ENCODE peak calls at places on chromosomes 3 and 15, in nine cellular contexts. H, G, Q, A, W, S, C, F and K are unnamed samples.

GRCh38 chr15:38354321-38354929 is 99.5 kb upstream of the FAM98B start:
- DNase-seq in H (peak), G (peak), Q (no peak), A (peak), W (peak), S (no peak), C (peak), F (peak), K (no peak)

GRCh38 chr3:45612138-45612537 is 17.6 kb downstream of the LIMD1 start:
- DNase-seq in H (no peak), G (no peak), Q (no peak), A (no peak), W (no peak), S (no peak), C (no peak), F (no peak), K (no peak)

GRCh38 chr3:124833710-124834332 is 53.3 kb downstream of the ITGB5 start:
- DNase-seq in H (no peak), G (no peak), Q (no peak), A (no peak), W (no peak), S (no peak), C (no peak), F (no peak), K (no peak)

GRCh38 chr15:101023501-101024110 is 104.4 kb downstream of the LRRK1 start:
- DNase-seq in H (no peak), G (no peak), Q (no peak), A (no peak), W (peak), S (peak), C (no peak), F (no peak), K (no peak)

GRCh38 chr15:41438206-41438605 is 21.3 kb downstream of the RTF1 start:
- DNase-seq in H (no peak), G (peak), Q (no peak), A (no peak), W (no peak), S (no peak), C (peak), F (peak), K (no peak)

GRCh38 chr3:14649466-14649865 is 2.1 kb upstream of the CCDC174 start:
- DNase-seq in H (no peak), G (no peak), Q (no peak), A (no peak), W (no peak), S (no peak), C (no peak), F (no peak), K (no peak)

GRCh38 chr3:19146685-19147650 is 1.3 kb upstream of the KCNH8 start:
- DNase-seq in H (peak), G (peak), Q (peak), A (peak), W (peak), S (peak), C (peak), F (peak), K (peak)

GRCh38 chr3:2099028-2099671 is 484 bp downstream of the CNTN4 start:
- DNase-seq in H (peak), G (no peak), Q (no peak), A (no peak), W (peak), S (no peak), C (no peak), F (no peak), K (no peak)

GRCh38 chr15:63668601-63669000 is 71.4 kb downstream of the FBXL22 start:
- DNase-seq in H (no peak), G (no peak), Q (no peak), A (no peak), W (no peak), S (no peak), C (no peak), F (no peak), K (no peak)

GRCh38 chr3:42701371-42702065 is 1.1 kb downstream of the HHATL start:
- DNase-seq in H (peak), G (peak), Q (peak), A (no peak), W (peak), S (peak), C (no peak), F (no peak), K (no peak)

GRCh38 chr3:147943265-147943945 is 534.2 kb downstream of the ZIC1 start:
- DNase-seq in H (no peak), G (no peak), Q (no peak), A (peak), W (no peak), S (no peak), C (peak), F (no peak), K (no peak)

GRCh38 chr3:155391104-155391503 is 97.6 kb upstream of the STRIT1 start:
- DNase-seq in H (no peak), G (no peak), Q (no peak), A (no peak), W (no peak), S (no peak), C (peak), F (no peak), K (no peak)

GRCh38 chr3:108096506-108097325 is 5.9 kb upstream of the CD47 start:
- DNase-seq in H (no peak), G (no peak), Q (no peak), A (no peak), W (no peak), S (no peak), C (no peak), F (no peak), K (no peak)
- H3K4me3 ChIP-seq in H (no peak), G (no peak), Q (no peak), A (no peak), W (no peak), S (no peak), C (no peak), F (no peak), K (no peak)

DNA sequence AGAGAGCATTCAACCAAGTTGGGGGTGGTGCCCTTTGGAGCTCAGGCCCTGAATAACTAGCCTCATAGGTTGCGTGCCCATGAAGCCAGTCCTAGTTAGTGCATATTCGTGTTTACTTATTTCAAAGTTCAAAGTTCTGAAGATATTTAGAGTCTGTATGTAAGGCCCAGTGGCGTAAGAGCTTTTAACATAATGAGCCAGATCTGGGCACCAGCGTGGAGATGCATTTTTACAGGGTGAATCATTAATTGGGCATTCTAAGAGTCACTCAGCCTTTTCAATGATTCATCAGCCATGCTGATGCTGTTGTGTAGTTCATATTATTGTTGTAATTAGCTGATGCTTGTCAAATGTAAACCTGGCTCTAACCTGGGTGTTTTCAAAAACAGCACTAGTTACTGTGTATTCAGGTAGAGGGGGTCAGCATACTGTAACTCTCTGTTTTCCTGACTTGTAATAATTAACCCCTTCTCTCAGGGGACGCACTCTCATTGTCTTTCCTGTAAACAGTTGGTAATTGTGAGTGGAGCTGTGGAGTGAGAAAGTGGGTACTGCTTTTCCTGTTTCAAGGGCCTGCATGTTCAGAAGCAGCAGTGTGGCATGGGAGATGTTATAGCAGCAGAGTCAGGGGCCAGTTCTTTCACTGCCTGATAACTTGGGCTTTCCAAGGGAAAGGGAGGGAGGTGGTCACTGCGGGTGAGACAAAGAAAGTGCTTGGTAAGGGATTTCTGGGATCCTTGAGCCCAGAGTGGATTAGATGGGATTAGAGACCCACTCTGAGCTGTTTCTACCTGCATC is 104.9 kb downstream of the RPLP1 start:
- DNase-seq in H (peak), G (no peak), Q (no peak), A (peak), W (peak), S (no peak), C (peak), F (peak), K (no peak)
- H3K27ac ChIP-seq in H (no peak), G (no peak), Q (no peak), A (no peak), W (peak), S (no peak), C (peak), F (peak), K (peak)

DNA sequence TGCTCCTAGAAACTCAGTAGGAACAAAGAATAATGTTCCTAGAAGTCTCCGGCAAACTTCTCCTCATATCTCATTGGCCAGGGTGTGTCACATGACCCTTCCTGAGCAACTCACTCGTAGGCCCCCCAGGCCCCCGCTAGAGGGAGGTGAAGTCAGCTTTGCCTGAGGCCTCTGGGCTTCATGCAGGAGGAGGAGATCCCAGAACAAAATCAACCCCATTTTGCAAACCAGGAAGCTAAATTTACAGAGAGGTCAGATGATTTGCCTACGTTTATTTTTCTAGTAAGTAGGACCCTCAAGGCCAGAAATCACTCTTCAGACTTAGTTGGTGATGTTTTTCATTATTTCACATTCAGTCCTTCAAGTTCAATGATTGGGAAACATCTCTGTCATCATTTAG is 99.1 kb downstream of the SSR3 start:
- DNase-seq in H (peak), G (peak), Q (no peak), A (no peak), W (no peak), S (no peak), C (no peak), F (no peak), K (no peak)
- TF ChIP-seq CTCF in H (peak), G (peak), Q (no peak), A (no peak), W (no peak), S (no peak), C (no peak), F (no peak), K (no peak)

GRCh38 chr3:67093315-67093714 is 95.2 kb downstream of the KBTBD8 start:
- DNase-seq in H (no peak), G (no peak), Q (no peak), A (no peak), W (no peak), S (no peak), C (peak), F (no peak), K (no peak)
- H3K4me3 ChIP-seq in H (no peak), G (no peak), Q (no peak), A (no peak), W (no peak), S (no peak), C (no peak), F (no peak), K (no peak)

GRCh38 chr15:83734487-83734886 is 80.6 kb downstream of the ADAMTSL3 start:
- DNase-seq in H (peak), G (peak), Q (no peak), A (peak), W (no peak), S (no peak), C (no peak), F (no peak), K (no peak)

GRCh38 chr15:83733206-83733605 is 79.3 kb downstream of the ADAMTSL3 start:
- DNase-seq in H (no peak), G (no peak), Q (no peak), A (peak), W (no peak), S (no peak), C (peak), F (no peak), K (no peak)

GRCh38 chr15:83732770-83733169 is 78.8 kb downstream of the ADAMTSL3 start:
- DNase-seq in H (no peak), G (no peak), Q (no peak), A (peak), W (no peak), S (no peak), C (no peak), F (no peak), K (no peak)

GRCh38 chr15:83733691-83734090 is 79.8 kb downstream of the ADAMTSL3 start:
- DNase-seq in H (no peak), G (no peak), Q (no peak), A (no peak), W (no peak), S (no peak), C (no peak), F (no peak), K (no peak)

DNA sequence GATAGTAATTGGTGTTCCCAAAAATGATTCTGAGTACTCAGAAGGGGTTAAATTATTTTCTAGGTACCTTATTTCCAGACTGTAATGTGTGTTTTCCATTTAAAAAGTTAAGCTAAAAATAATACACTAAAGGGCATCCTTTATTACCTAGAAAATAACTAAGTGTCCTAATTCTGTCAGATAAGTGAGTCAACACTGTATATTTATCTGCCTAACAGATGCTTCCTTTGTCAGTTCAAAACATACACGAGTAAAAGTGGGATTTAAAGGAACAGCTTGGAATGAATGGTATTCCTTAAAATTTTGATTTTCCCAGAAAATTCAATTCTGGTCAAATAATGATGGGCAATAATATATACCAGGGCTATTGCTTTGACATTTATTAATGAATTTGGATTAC is 78.3 kb downstream of the ADAMTSL3 start:
- DNase-seq in H (no peak), G (no peak), Q (no peak), A (no peak), W (no peak), S (no peak), C (no peak), F (no peak), K (no peak)
- H3K27ac ChIP-seq in H (no peak), G (no peak), Q (no peak), A (no peak), W (no peak), S (no peak), C (no peak), F (no peak), K (no peak)

GRCh38 chr3:58560771-58561311 is 16.4 kb downstream of the FAM107A start:
- DNase-seq in H (peak), G (no peak), Q (no peak), A (no peak), W (no peak), S (peak), C (peak), F (no peak), K (no peak)
- TF ChIP-seq CTCF in H (peak), G (peak), Q (peak), A (peak), W (no peak), S (peak), C (peak), F (no peak), K (no peak)

DNA sequence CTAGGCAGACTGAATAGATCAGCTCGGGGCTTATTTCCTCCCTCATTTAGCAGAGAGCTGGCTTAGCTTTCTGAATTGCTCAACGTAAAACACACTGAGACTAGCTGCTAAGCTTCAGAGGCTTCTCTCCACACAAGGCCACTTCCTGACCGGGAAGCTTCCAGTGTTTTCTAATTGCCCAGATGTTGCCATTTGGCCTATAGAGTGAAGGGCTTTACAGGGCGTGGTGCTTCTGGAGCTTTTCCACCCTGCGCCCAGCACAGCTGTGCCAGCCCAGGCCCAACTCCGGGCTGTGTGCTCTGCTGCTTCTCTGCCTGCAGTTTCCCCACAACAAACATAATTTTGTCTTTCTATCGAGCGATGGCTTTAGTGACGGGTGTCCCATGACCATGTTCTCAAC is 16.7 kb downstream of the FAM240A start:
- DNase-seq in H (peak), G (no peak), Q (no peak), A (no peak), W (peak), S (peak), C (no peak), F (no peak), K (no peak)
- H3K4me3 ChIP-seq in H (no peak), G (no peak), Q (no peak), A (no peak), W (no peak), S (no peak), C (no peak), F (no peak), K (no peak)